ENCODE peak calls at places on chromosomes 13 and 19, in five cellular contexts. One of them, this sample, is unnamed.

GRCh38 chr13:96824110-96824509 is 170.2 kb downstream of the OXGR1 start:
- DNase-seq in NCI-H82: no peak
- DNase-seq in T-helper 17 cell: no peak
- DNase-seq in AG09319: no peak
- DNase-seq in ascending aorta: no peak
- DNase-seq in this sample: no peak

GRCh38 chr19:33251076-33251475 is 25.4 kb upstream of the SLC7A10 start:
- DNase-seq in T-helper 17 cell: no peak
- DNase-seq in ascending aorta: no peak
- DNase-seq in NCI-H82: no peak
- DNase-seq in AG09319: no peak
- DNase-seq in this sample: no peak

GRCh38 chr19:2887391-2887914 is 13.3 kb upstream of the ZNF57 start:
- DNase-seq in T-helper 17 cell: no peak
- DNase-seq in ascending aorta: no peak
- DNase-seq in NCI-H82: peak; percentile 76
- DNase-seq in AG09319: peak; percentile 24
- DNase-seq in this sample: peak; percentile 51

GRCh38 chr19:19514881-19515763 is at the start of gene TSSK6:
- DNase-seq in T-helper 17 cell: no peak
- DNase-seq in AG09319: no peak
- DNase-seq in NCI-H82: no peak
- DNase-seq in ascending aorta: no peak
- DNase-seq in this sample: no peak

GRCh38 chr13:111202745-111203144 is 87.6 kb downstream of the ARHGEF7 start:
- DNase-seq in AG09319: no peak
- DNase-seq in NCI-H82: peak; percentile 15
- DNase-seq in ascending aorta: no peak
- DNase-seq in T-helper 17 cell: no peak
- DNase-seq in this sample: peak; percentile 91

GRCh38 chr19:17138937-17139598 is 63.5 kb downstream of the MYO9B start:
- DNase-seq in T-helper 17 cell: no peak
- DNase-seq in ascending aorta: no peak
- DNase-seq in AG09319: no peak
- DNase-seq in NCI-H82: no peak
- DNase-seq in this sample: no peak

GRCh38 chr13:80214521-80214941 is 126.4 kb downstream of the SPRY2 start:
- DNase-seq in ascending aorta: no peak
- DNase-seq in T-helper 17 cell: no peak
- DNase-seq in NCI-H82: no peak
- DNase-seq in AG09319: peak; percentile 89
- DNase-seq in this sample: peak; percentile 58

GRCh38 chr13:26476111-26476743 is 81.3 kb upstream of the WASF3 start:
- DNase-seq in NCI-H82: no peak
- DNase-seq in T-helper 17 cell: no peak
- DNase-seq in AG09319: no peak
- DNase-seq in ascending aorta: no peak
- DNase-seq in this sample: no peak

GRCh38 chr19:33304760-33305647 is 2.7 kb upstream of the CEBPA start:
- DNase-seq in AG09319: no peak
- DNase-seq in NCI-H82: peak; percentile 16
- DNase-seq in ascending aorta: no peak
- DNase-seq in T-helper 17 cell: no peak
- DNase-seq in this sample: no peak

This sample was measured in foreskin fibroblast.